ENCODE peak calls at places on chromosomes 6 and 20, in eight cellular contexts. One of them, this sample, is unnamed.

GRCh38 chr20:31475032-31475431 is at the start of the genes DEFB124 and REM1:
- DNase-seq in naive thymus-derived CD4-positive, alpha-beta T cell: no peak
- DNase-seq in NCI-H1105 treated with DMSO at 0.1 percent for 48 hours: no peak
- DNase-seq in GM13976: no peak
- DNase-seq in putamen: no peak
- DNase-seq in nucleus accumbens: no peak
- DNase-seq in cardiac fibroblast: no peak
- DNase-seq in HCT116: no peak
- DNase-seq in this sample: no peak

GRCh38 chr6:125850361-125850760 is 59.6 kb downstream of the NCOA7 start:
- DNase-seq in naive thymus-derived CD4-positive, alpha-beta T cell: no peak
- DNase-seq in HCT116: no peak
- DNase-seq in GM13976: no peak
- DNase-seq in NCI-H1105 treated with DMSO at 0.1 percent for 48 hours: no peak
- DNase-seq in cardiac fibroblast: no peak
- DNase-seq in putamen: peak
- DNase-seq in nucleus accumbens: no peak
- DNase-seq in this sample: no peak

GRCh38 chr6:16334671-16335070 is 96.3 kb downstream of the GMPR start:
- DNase-seq in nucleus accumbens: no peak
- DNase-seq in putamen: no peak
- DNase-seq in naive thymus-derived CD4-positive, alpha-beta T cell: no peak
- DNase-seq in GM13976: no peak
- DNase-seq in HCT116: no peak
- DNase-seq in NCI-H1105 treated with DMSO at 0.1 percent for 48 hours: no peak
- DNase-seq in cardiac fibroblast: peak
- DNase-seq in this sample: no peak

GRCh38 chr6:160454303-160454702 is 106.1 kb downstream of the SLC22A3 start:
- DNase-seq in NCI-H1105 treated with DMSO at 0.1 percent for 48 hours: no peak
- DNase-seq in naive thymus-derived CD4-positive, alpha-beta T cell: no peak
- DNase-seq in nucleus accumbens: no peak
- DNase-seq in cardiac fibroblast: no peak
- DNase-seq in GM13976: no peak
- DNase-seq in putamen: no peak
- DNase-seq in HCT116: no peak
- DNase-seq in this sample: no peak

GRCh38 chr6:129186988-129187387 is 304.1 kb downstream of the LAMA2 start:
- DNase-seq in NCI-H1105 treated with DMSO at 0.1 percent for 48 hours: no peak
- DNase-seq in putamen: peak
- DNase-seq in GM13976: no peak
- DNase-seq in HCT116: peak
- DNase-seq in nucleus accumbens: no peak
- DNase-seq in naive thymus-derived CD4-positive, alpha-beta T cell: no peak
- DNase-seq in cardiac fibroblast: peak
- DNase-seq in this sample: no peak

GRCh38 chr6:152948150-152948768 is 34.6 kb downstream of the FBXO5 start:
- DNase-seq in NCI-H1105 treated with DMSO at 0.1 percent for 48 hours: peak
- DNase-seq in nucleus accumbens: no peak
- DNase-seq in GM13976: peak
- DNase-seq in cardiac fibroblast: peak
- DNase-seq in naive thymus-derived CD4-positive, alpha-beta T cell: no peak
- DNase-seq in HCT116: peak
- DNase-seq in putamen: peak
- DNase-seq in this sample: no peak

GRCh38 chr6:35948725-35949124 is 27.8 kb upstream of the SRPK1 start:
- DNase-seq in nucleus accumbens: no peak
- DNase-seq in GM13976: no peak
- DNase-seq in HCT116: peak
- DNase-seq in cardiac fibroblast: peak
- DNase-seq in NCI-H1105 treated with DMSO at 0.1 percent for 48 hours: no peak
- DNase-seq in putamen: no peak
- DNase-seq in naive thymus-derived CD4-positive, alpha-beta T cell: no peak
- DNase-seq in this sample: no peak

GRCh38 chr6:99282479-99283062 is 66.9 kb downstream of the FAXC start:
- DNase-seq in naive thymus-derived CD4-positive, alpha-beta T cell: no peak
- DNase-seq in HCT116: peak
- DNase-seq in cardiac fibroblast: peak
- DNase-seq in GM13976: peak
- DNase-seq in putamen: no peak
- DNase-seq in nucleus accumbens: no peak
- DNase-seq in NCI-H1105 treated with DMSO at 0.1 percent for 48 hours: peak
- DNase-seq in this sample: no peak

GRCh38 chr6:113328886-113329381 is 528.2 kb upstream of the MARCKS start:
- DNase-seq in cardiac fibroblast: peak
- DNase-seq in putamen: peak
- DNase-seq in HCT116: no peak
- DNase-seq in NCI-H1105 treated with DMSO at 0.1 percent for 48 hours: no peak
- DNase-seq in nucleus accumbens: peak
- DNase-seq in GM13976: no peak
- DNase-seq in naive thymus-derived CD4-positive, alpha-beta T cell: no peak
- DNase-seq in this sample: no peak

GRCh38 chr6:89564752-89565427 is 73.7 kb downstream of the LYRM2 start:
- DNase-seq in GM13976: no peak
- DNase-seq in naive thymus-derived CD4-positive, alpha-beta T cell: no peak
- DNase-seq in cardiac fibroblast: no peak
- DNase-seq in nucleus accumbens: no peak
- DNase-seq in putamen: no peak
- DNase-seq in HCT116: no peak
- DNase-seq in NCI-H1105 treated with DMSO at 0.1 percent for 48 hours: peak
- DNase-seq in this sample: no peak

GRCh38 chr6:5541751-5542432 is 280.6 kb downstream of the FARS2 start:
- DNase-seq in NCI-H1105 treated with DMSO at 0.1 percent for 48 hours: no peak
- DNase-seq in naive thymus-derived CD4-positive, alpha-beta T cell: no peak
- DNase-seq in nucleus accumbens: no peak
- DNase-seq in cardiac fibroblast: peak
- DNase-seq in HCT116: peak
- DNase-seq in GM13976: no peak
- DNase-seq in putamen: no peak
- DNase-seq in this sample: no peak

GRCh38 chr6:99348823-99349619 is 453 bp downstream of the FAXC start:
- DNase-seq in putamen: peak
- DNase-seq in cardiac fibroblast: no peak
- DNase-seq in nucleus accumbens: peak
- DNase-seq in HCT116: no peak
- DNase-seq in NCI-H1105 treated with DMSO at 0.1 percent for 48 hours: peak
- DNase-seq in GM13976: peak
- DNase-seq in naive thymus-derived CD4-positive, alpha-beta T cell: no peak
- DNase-seq in this sample: no peak

GRCh38 chr6:38773338-38773737 is 58.2 kb downstream of the DNAH8 start:
- DNase-seq in HCT116: peak
- DNase-seq in nucleus accumbens: no peak
- DNase-seq in GM13976: peak
- DNase-seq in cardiac fibroblast: no peak
- DNase-seq in naive thymus-derived CD4-positive, alpha-beta T cell: no peak
- DNase-seq in NCI-H1105 treated with DMSO at 0.1 percent for 48 hours: no peak
- DNase-seq in putamen: no peak
- DNase-seq in this sample: no peak

GRCh38 chr6:18260448-18261106 is 3.8 kb downstream of the DEK start:
- DNase-seq in cardiac fibroblast: peak
- DNase-seq in GM13976: peak
- DNase-seq in NCI-H1105 treated with DMSO at 0.1 percent for 48 hours: no peak
- DNase-seq in HCT116: no peak
- DNase-seq in naive thymus-derived CD4-positive, alpha-beta T cell: no peak
- DNase-seq in putamen: no peak
- DNase-seq in nucleus accumbens: no peak
- DNase-seq in this sample: no peak

GRCh38 chr20:54995021-54995420 is 519.6 kb downstream of the DOK5 start:
- DNase-seq in NCI-H1105 treated with DMSO at 0.1 percent for 48 hours: no peak
- DNase-seq in naive thymus-derived CD4-positive, alpha-beta T cell: no peak
- DNase-seq in cardiac fibroblast: no peak
- DNase-seq in nucleus accumbens: no peak
- DNase-seq in GM13976: no peak
- DNase-seq in HCT116: no peak
- DNase-seq in putamen: no peak
- DNase-seq in this sample: no peak

GRCh38 chr6:150231456-150231855 is 88.6 kb downstream of the PPP1R14C start:
- DNase-seq in cardiac fibroblast: peak
- DNase-seq in naive thymus-derived CD4-positive, alpha-beta T cell: no peak
- DNase-seq in nucleus accumbens: no peak
- DNase-seq in NCI-H1105 treated with DMSO at 0.1 percent for 48 hours: no peak
- DNase-seq in GM13976: no peak
- DNase-seq in HCT116: no peak
- DNase-seq in putamen: peak
- DNase-seq in this sample: no peak

GRCh38 chr6:93823489-93823888 is 404.1 kb upstream of the EPHA7 start:
- DNase-seq in NCI-H1105 treated with DMSO at 0.1 percent for 48 hours: no peak
- DNase-seq in GM13976: no peak
- DNase-seq in nucleus accumbens: no peak
- DNase-seq in cardiac fibroblast: no peak
- DNase-seq in putamen: no peak
- DNase-seq in naive thymus-derived CD4-positive, alpha-beta T cell: no peak
- DNase-seq in HCT116: no peak
- DNase-seq in this sample: no peak

GRCh38 chr6:10838794-10839333 is 525 bp upstream of the MAK start:
- DNase-seq in GM13976: peak
- DNase-seq in nucleus accumbens: no peak
- DNase-seq in cardiac fibroblast: no peak
- DNase-seq in putamen: no peak
- DNase-seq in naive thymus-derived CD4-positive, alpha-beta T cell: no peak
- DNase-seq in NCI-H1105 treated with DMSO at 0.1 percent for 48 hours: peak
- DNase-seq in HCT116: no peak
- DNase-seq in this sample: no peak

GRCh38 chr6:136783495-136784270 is 8.6 kb downstream of the MAP3K5 start:
- DNase-seq in NCI-H1105 treated with DMSO at 0.1 percent for 48 hours: no peak
- DNase-seq in GM13976: peak
- DNase-seq in putamen: no peak
- DNase-seq in nucleus accumbens: no peak
- DNase-seq in HCT116: no peak
- DNase-seq in cardiac fibroblast: no peak
- DNase-seq in naive thymus-derived CD4-positive, alpha-beta T cell: no peak
- DNase-seq in this sample: no peak

GRCh38 chr20:22999756-23000155 is 35.4 kb upstream of the SSTR4 start:
- DNase-seq in cardiac fibroblast: no peak
- DNase-seq in GM13976: no peak
- DNase-seq in nucleus accumbens: no peak
- DNase-seq in NCI-H1105 treated with DMSO at 0.1 percent for 48 hours: no peak
- DNase-seq in putamen: no peak
- DNase-seq in HCT116: no peak
- DNase-seq in naive thymus-derived CD4-positive, alpha-beta T cell: no peak
- DNase-seq in this sample: no peak